ENCODE peak calls at places on chromosomes 2 and 18, in four cellular contexts. F is HepG2, Q is GM12878, Y is K562. T is an unnamed sample.

GRCh38 chr18:44521673-44522032 is 159.0 kb upstream of the SETBP1 start:
- DNase-seq in F (no peak), Q (no peak), Y (no peak), T (no peak)

GRCh38 chr2:227376911-227377396 is 2.2 kb downstream of the TM4SF20 start:
- DNase-seq in F (no peak), Q (no peak), Y (peak), T (no peak)

GRCh38 chr18:41923495-41923894 is 31.5 kb upstream of the PIK3C3 start:
- DNase-seq in F (no peak), Q (no peak), Y (no peak), T (no peak)

GRCh38 chr2:168884990-168885389 is 5.2 kb downstream of the SPC25 start:
- DNase-seq in F (no peak), Q (no peak), Y (peak), T (no peak)

GRCh38 chr18:35513181-35513932 is 15.6 kb upstream of the INO80C start:
- DNase-seq in F (no peak), Q (no peak), Y (peak), T (peak)

GRCh38 chr2:86284401-86284841 is 53.0 kb downstream of the REEP1 start:
- DNase-seq in F (no peak), Q (no peak), Y (no peak), T (no peak)

GRCh38 chr18:7369006-7369405 is 138.1 kb downstream of the LRRC30 start:
- DNase-seq in F (no peak), Q (no peak), Y (no peak), T (no peak)

GRCh38 chr2:218993345-218994315 is at the start of gene CRYBA2:
- DNase-seq in F (no peak), Q (no peak), Y (peak), T (no peak)

GRCh38 chr2:198788676-198789075 is 669.1 kb downstream of the SATB2 start:
- DNase-seq in F (no peak), Q (no peak), Y (no peak), T (no peak)

GRCh38 chr2:146874260-146874658 is 970.6 kb upstream of the ACVR2A start:
- DNase-seq in F (no peak), Q (no peak), Y (no peak), T (no peak)

GRCh38 chr2:6459138-6459537 is 406.6 kb downstream of the CMPK2 start:
- DNase-seq in F (no peak), Q (no peak), Y (no peak), T (no peak)

GRCh38 chr2:207258191-207258991 is 92.6 kb upstream of the KLF7 start:
- DNase-seq in F (no peak), Q (no peak), Y (no peak), T (no peak)

GRCh38 chr2:239186516-239186915 is 214.3 kb downstream of the HDAC4 start:
- DNase-seq in F (no peak), Q (no peak), Y (no peak), T (no peak)

GRCh38 chr2:195834836-195835235 is 177.8 kb downstream of the SLC39A10 start:
- DNase-seq in F (no peak), Q (no peak), Y (no peak), T (no peak)

GRCh38 chr2:3728104-3729054 is 25.0 kb downstream of the DCDC2C start:
- DNase-seq in F (peak), Q (no peak), Y (peak), T (peak)

GRCh38 chr18:9147440-9148238 is 11.1 kb downstream of the ANKRD12 start:
- DNase-seq in F (peak), Q (peak), Y (peak), T (peak)

GRCh38 chr2:234291765-234292204 is 205.1 kb downstream of the ARL4C start:
- DNase-seq in F (no peak), Q (no peak), Y (no peak), T (no peak)

GRCh38 chr2:238567067-238567855 is 140.5 kb downstream of the ASB1 start:
- DNase-seq in F (no peak), Q (no peak), Y (no peak), T (no peak)

GRCh38 chr2:105612049-105612448 is 132.7 kb upstream of the NCK2 start:
- DNase-seq in F (peak), Q (no peak), Y (no peak), T (no peak)

GRCh38 chr18:58996131-58996632 is 131.5 kb downstream of the ZNF532 start:
- DNase-seq in F (no peak), Q (no peak), Y (no peak), T (no peak)

GRCh38 chr2:14751581-14751980 is 119.1 kb downstream of the LRATD1 start:
- DNase-seq in F (no peak), Q (no peak), Y (no peak), T (no peak)

GRCh38 chr2:44964704-44965343 is 23.3 kb downstream of the SIX3 start:
- DNase-seq in F (no peak), Q (no peak), Y (no peak), T (peak)

GRCh38 chr2:213150315-213150951 is 979 bp downstream of the IKZF2 start:
- DNase-seq in F (no peak), Q (no peak), Y (peak), T (no peak)

GRCh38 chr2:134727385-134727784 is 8.6 kb upstream of the TMEM163 start:
- DNase-seq in F (no peak), Q (no peak), Y (no peak), T (no peak)

GRCh38 chr18:8803063-8803795 is 97.9 kb downstream of the MTCL1 start:
- DNase-seq in F (no peak), Q (no peak), Y (no peak), T (no peak)

GRCh38 chr18:36903215-36903928 is 74.4 kb downstream of the KIAA1328 start:
- DNase-seq in F (no peak), Q (no peak), Y (no peak), T (no peak)

GRCh38 chr2:120783969-120784372 is 48.3 kb downstream of the GLI2 start:
- DNase-seq in F (no peak), Q (no peak), Y (no peak), T (no peak)

GRCh38 chr2:567865-568638 is 109.2 kb downstream of the TMEM18 start:
- DNase-seq in F (no peak), Q (no peak), Y (no peak), T (no peak)

GRCh38 chr2:10119027-10119325 is 3.6 kb upstream of the RRM2 start:
- DNase-seq in F (no peak), Q (no peak), Y (no peak), T (no peak)
- TF ChIP-seq FOXK2 in F (no peak), Q (no peak), Y (no peak), T (no peak)

DNA sequence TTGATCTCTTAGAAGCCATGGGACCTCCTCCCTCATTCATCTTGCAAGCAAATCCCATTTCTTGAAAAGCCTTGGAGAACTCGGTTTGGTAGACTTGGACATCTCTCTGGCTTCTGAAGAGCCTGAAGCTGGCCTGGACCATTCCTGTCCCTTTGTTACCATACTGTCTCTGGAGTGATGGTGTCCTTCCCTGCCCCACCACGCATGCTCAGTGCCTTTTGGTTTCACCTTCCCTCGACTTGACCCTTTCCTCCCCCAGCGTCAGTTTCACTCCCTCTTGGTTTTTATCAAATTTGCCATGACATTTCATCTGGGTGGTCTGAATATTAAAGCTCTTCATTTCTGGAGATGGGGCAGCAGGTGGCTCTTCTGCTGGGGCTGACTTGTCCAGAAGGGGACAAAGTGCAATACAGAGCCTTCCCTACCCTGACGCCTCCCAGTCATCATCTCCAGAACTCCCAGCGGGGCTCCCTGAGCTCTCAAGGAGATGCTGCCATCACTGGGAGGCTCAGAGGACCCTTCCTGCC is 20.0 kb downstream of the FOSL2 start:
- DNase-seq in F (no peak), Q (no peak), Y (no peak), T (no peak)
- TF ChIP-seq FOXK2 in F (no peak), Q (no peak), Y (no peak), T (no peak)

GRCh38 chr2:127884436-127884835 is 1.3 kb downstream of the AMMECR1L start:
- DNase-seq in F (no peak), Q (no peak), Y (no peak), T (no peak)
- TF ChIP-seq FOXK2 in F (no peak), Q (no peak), Y (no peak), T (no peak)

GRCh38 chr2:68466361-68466777 is 725 bp downstream of the FBXO48 start:
- DNase-seq in F (peak), Q (no peak), Y (peak), T (peak)

GRCh38 chr2:68464651-68465050 is 2.4 kb downstream of the FBXO48 start:
- DNase-seq in F (no peak), Q (no peak), Y (no peak), T (no peak)

GRCh38 chr2:68463287-68463877 is 3.7 kb downstream of the FBXO48 start:
- DNase-seq in F (peak), Q (no peak), Y (peak), T (peak)

GRCh38 chr2:68466778-68467076 is 367 bp downstream of the FBXO48 start:
- DNase-seq in F (no peak), Q (no peak), Y (no peak), T (no peak)

GRCh38 chr2:68465081-68465916 is 1.8 kb downstream of the FBXO48 start:
- DNase-seq in F (no peak), Q (no peak), Y (no peak), T (no peak)
- TF ChIP-seq FOXK2 in F (no peak), Q (no peak), Y (no peak), T (no peak)

GRCh38 chr2:83665894-83666293 is 793.2 kb downstream of the SUCLG1 start:
- DNase-seq in F (peak), Q (no peak), Y (no peak), T (no peak)
- TF ChIP-seq FOXK2 in F (no peak), Q (no peak), Y (no peak), T (no peak)

GRCh38 chr2:193303464-193303863 is 1108.7 kb upstream of the TMEFF2 start:
- DNase-seq in F (no peak), Q (no peak), Y (no peak), T (no peak)
- TF ChIP-seq FOXK2 in F (no peak), Q (no peak), Y (no peak), T (no peak)